ENCODE peak calls at places on chromosomes 13 and 19, in nine cellular contexts. One of them, this sample, is unnamed.
A peak's percentile ranks its signal among the peaks of the same experiment; 100 is the strongest.

GRCh38 chr13:113742000-113742441 is 17.0 kb upstream of the TMEM255B start:
- ATAC-seq in mucosa of descending colon: peak; percentile 80
- ATAC-seq in activated naive CD8-positive, alpha-beta T cell treated with anti-CD3 and anti-CD28 coated beads, Interleukin-2, amount 10 ng/mL, durations not matched to agents 7 days and 5 days: peak; percentile 61
- ATAC-seq in CD8-positive, alpha-beta T cell: peak; percentile 41
- ATAC-seq in A549: peak; percentile 81
- ATAC-seq in esophagus mucosa: peak; percentile 88
- ATAC-seq in right cardiac atrium: peak; percentile 58
- ATAC-seq in HepG2: peak; percentile 95
- ATAC-seq in heart left ventricle: no peak
- ATAC-seq in this sample: peak; percentile 57

GRCh38 chr13:33180009-33180804 is 105.3 kb downstream of the STARD13 start:
- ATAC-seq in mucosa of descending colon: no peak
- ATAC-seq in activated naive CD8-positive, alpha-beta T cell treated with anti-CD3 and anti-CD28 coated beads, Interleukin-2, amount 10 ng/mL, durations not matched to agents 7 days and 5 days: no peak
- ATAC-seq in CD8-positive, alpha-beta T cell: no peak
- ATAC-seq in A549: no peak
- ATAC-seq in esophagus mucosa: no peak
- ATAC-seq in right cardiac atrium: peak; percentile 52
- ATAC-seq in HepG2: peak; percentile 40
- ATAC-seq in heart left ventricle: no peak
- ATAC-seq in this sample: no peak

GRCh38 chr19:15640294-15640903 is at the start of gene CYP4F3:
- ATAC-seq in mucosa of descending colon: peak; percentile 97
- ATAC-seq in activated naive CD8-positive, alpha-beta T cell treated with anti-CD3 and anti-CD28 coated beads, Interleukin-2, amount 10 ng/mL, durations not matched to agents 7 days and 5 days: no peak
- ATAC-seq in CD8-positive, alpha-beta T cell: no peak
- ATAC-seq in A549: peak; percentile 96
- ATAC-seq in esophagus mucosa: peak; percentile 96
- ATAC-seq in right cardiac atrium: peak; percentile 82
- ATAC-seq in HepG2: peak; percentile 81
- ATAC-seq in heart left ventricle: peak; percentile 69
- ATAC-seq in this sample: no peak

GRCh38 chr13:64917566-64917965 is 2312.6 kb downstream of the PCDH9 start:
- ATAC-seq in mucosa of descending colon: no peak
- ATAC-seq in activated naive CD8-positive, alpha-beta T cell treated with anti-CD3 and anti-CD28 coated beads, Interleukin-2, amount 10 ng/mL, durations not matched to agents 7 days and 5 days: no peak
- ATAC-seq in CD8-positive, alpha-beta T cell: no peak
- ATAC-seq in A549: no peak
- ATAC-seq in esophagus mucosa: no peak
- ATAC-seq in right cardiac atrium: no peak
- ATAC-seq in HepG2: no peak
- ATAC-seq in heart left ventricle: no peak
- ATAC-seq in this sample: no peak

GRCh38 chr13:34959489-34959888 is 17.4 kb downstream of the NBEA start:
- ATAC-seq in mucosa of descending colon: no peak
- ATAC-seq in activated naive CD8-positive, alpha-beta T cell treated with anti-CD3 and anti-CD28 coated beads, Interleukin-2, amount 10 ng/mL, durations not matched to agents 7 days and 5 days: no peak
- ATAC-seq in CD8-positive, alpha-beta T cell: no peak
- ATAC-seq in A549: no peak
- ATAC-seq in esophagus mucosa: no peak
- ATAC-seq in right cardiac atrium: no peak
- ATAC-seq in HepG2: no peak
- ATAC-seq in heart left ventricle: no peak
- ATAC-seq in this sample: no peak

GRCh38 chr19:38705197-38706019 is 38.9 kb downstream of the CAPN12 start:
- ATAC-seq in mucosa of descending colon: no peak
- ATAC-seq in activated naive CD8-positive, alpha-beta T cell treated with anti-CD3 and anti-CD28 coated beads, Interleukin-2, amount 10 ng/mL, durations not matched to agents 7 days and 5 days: no peak
- ATAC-seq in CD8-positive, alpha-beta T cell: no peak
- ATAC-seq in A549: no peak
- ATAC-seq in esophagus mucosa: no peak
- ATAC-seq in right cardiac atrium: peak; percentile 58
- ATAC-seq in HepG2: no peak
- ATAC-seq in heart left ventricle: peak; percentile 75
- ATAC-seq in this sample: no peak

GRCh38 chr19:36150586-36150985 is 1.7 kb downstream of the COX7A1 start:
- ATAC-seq in mucosa of descending colon: no peak
- ATAC-seq in activated naive CD8-positive, alpha-beta T cell treated with anti-CD3 and anti-CD28 coated beads, Interleukin-2, amount 10 ng/mL, durations not matched to agents 7 days and 5 days: no peak
- ATAC-seq in CD8-positive, alpha-beta T cell: no peak
- ATAC-seq in A549: peak; percentile 8
- ATAC-seq in esophagus mucosa: peak; percentile 1
- ATAC-seq in right cardiac atrium: peak; percentile 2
- ATAC-seq in HepG2: no peak
- ATAC-seq in heart left ventricle: no peak
- ATAC-seq in this sample: no peak

GRCh38 chr19:35013820-35014754 is 14.0 kb downstream of the GRAMD1A start:
- ATAC-seq in mucosa of descending colon: peak; percentile 51
- ATAC-seq in activated naive CD8-positive, alpha-beta T cell treated with anti-CD3 and anti-CD28 coated beads, Interleukin-2, amount 10 ng/mL, durations not matched to agents 7 days and 5 days: peak; percentile 68
- ATAC-seq in CD8-positive, alpha-beta T cell: peak; percentile 60
- ATAC-seq in A549: peak; percentile 7
- ATAC-seq in esophagus mucosa: no peak
- ATAC-seq in right cardiac atrium: no peak
- ATAC-seq in HepG2: peak; percentile 5
- ATAC-seq in heart left ventricle: no peak
- ATAC-seq in this sample: no peak

GRCh38 chr13:46551410-46552301 is 1.3 kb upstream of the LRCH1 start:
- ATAC-seq in mucosa of descending colon: peak; percentile 54
- ATAC-seq in activated naive CD8-positive, alpha-beta T cell treated with anti-CD3 and anti-CD28 coated beads, Interleukin-2, amount 10 ng/mL, durations not matched to agents 7 days and 5 days: no peak
- ATAC-seq in CD8-positive, alpha-beta T cell: no peak
- ATAC-seq in A549: peak; percentile 70
- ATAC-seq in esophagus mucosa: peak; percentile 42
- ATAC-seq in right cardiac atrium: peak; percentile 52
- ATAC-seq in HepG2: peak; percentile 55
- ATAC-seq in heart left ventricle: peak; percentile 56
- ATAC-seq in this sample: peak; percentile 21

GRCh38 chr19:39731685-39732084 is 6.1 kb downstream of the CLC start:
- ATAC-seq in mucosa of descending colon: no peak
- ATAC-seq in activated naive CD8-positive, alpha-beta T cell treated with anti-CD3 and anti-CD28 coated beads, Interleukin-2, amount 10 ng/mL, durations not matched to agents 7 days and 5 days: no peak
- ATAC-seq in CD8-positive, alpha-beta T cell: no peak
- ATAC-seq in A549: no peak
- ATAC-seq in esophagus mucosa: no peak
- ATAC-seq in right cardiac atrium: no peak
- ATAC-seq in HepG2: no peak
- ATAC-seq in heart left ventricle: no peak
- ATAC-seq in this sample: no peak

GRCh38 chr19:48158210-48158790 is 11.8 kb downstream of the LIG1 start:
- ATAC-seq in mucosa of descending colon: no peak
- ATAC-seq in activated naive CD8-positive, alpha-beta T cell treated with anti-CD3 and anti-CD28 coated beads, Interleukin-2, amount 10 ng/mL, durations not matched to agents 7 days and 5 days: no peak
- ATAC-seq in CD8-positive, alpha-beta T cell: no peak
- ATAC-seq in A549: peak; percentile 47
- ATAC-seq in esophagus mucosa: no peak
- ATAC-seq in right cardiac atrium: peak; percentile 53
- ATAC-seq in HepG2: peak; percentile 58
- ATAC-seq in heart left ventricle: no peak
- ATAC-seq in this sample: no peak

GRCh38 chr13:69425235-69425634 is 682.4 kb upstream of the ATXN8OS start:
- ATAC-seq in mucosa of descending colon: no peak
- ATAC-seq in activated naive CD8-positive, alpha-beta T cell treated with anti-CD3 and anti-CD28 coated beads, Interleukin-2, amount 10 ng/mL, durations not matched to agents 7 days and 5 days: no peak
- ATAC-seq in CD8-positive, alpha-beta T cell: no peak
- ATAC-seq in A549: no peak
- ATAC-seq in esophagus mucosa: no peak
- ATAC-seq in right cardiac atrium: no peak
- ATAC-seq in HepG2: no peak
- ATAC-seq in heart left ventricle: no peak
- ATAC-seq in this sample: no peak

GRCh38 chr19:38055655-38056521 is 148.9 kb downstream of the SIPA1L3 start:
- ATAC-seq in mucosa of descending colon: no peak
- ATAC-seq in activated naive CD8-positive, alpha-beta T cell treated with anti-CD3 and anti-CD28 coated beads, Interleukin-2, amount 10 ng/mL, durations not matched to agents 7 days and 5 days: no peak
- ATAC-seq in CD8-positive, alpha-beta T cell: peak; percentile 62
- ATAC-seq in A549: peak; percentile 11
- ATAC-seq in esophagus mucosa: no peak
- ATAC-seq in right cardiac atrium: no peak
- ATAC-seq in HepG2: no peak
- ATAC-seq in heart left ventricle: no peak
- ATAC-seq in this sample: no peak

GRCh38 chr19:49064029-49064629 is 489 bp downstream of the NTF4 start:
- ATAC-seq in mucosa of descending colon: peak; percentile 23
- ATAC-seq in activated naive CD8-positive, alpha-beta T cell treated with anti-CD3 and anti-CD28 coated beads, Interleukin-2, amount 10 ng/mL, durations not matched to agents 7 days and 5 days: no peak
- ATAC-seq in CD8-positive, alpha-beta T cell: no peak
- ATAC-seq in A549: peak; percentile 53
- ATAC-seq in esophagus mucosa: peak; percentile 78
- ATAC-seq in right cardiac atrium: peak; percentile 6
- ATAC-seq in HepG2: peak; percentile 17
- ATAC-seq in heart left ventricle: no peak
- ATAC-seq in this sample: no peak

GRCh38 chr13:64801768-64802167 is 2428.4 kb downstream of the PCDH9 start:
- ATAC-seq in mucosa of descending colon: no peak
- ATAC-seq in activated naive CD8-positive, alpha-beta T cell treated with anti-CD3 and anti-CD28 coated beads, Interleukin-2, amount 10 ng/mL, durations not matched to agents 7 days and 5 days: no peak
- ATAC-seq in CD8-positive, alpha-beta T cell: no peak
- ATAC-seq in A549: no peak
- ATAC-seq in esophagus mucosa: no peak
- ATAC-seq in right cardiac atrium: no peak
- ATAC-seq in HepG2: no peak
- ATAC-seq in heart left ventricle: no peak
- ATAC-seq in this sample: no peak

GRCh38 chr13:20064128-20064527 is 96.7 kb downstream of the GJA3 start:
- ATAC-seq in mucosa of descending colon: no peak
- ATAC-seq in activated naive CD8-positive, alpha-beta T cell treated with anti-CD3 and anti-CD28 coated beads, Interleukin-2, amount 10 ng/mL, durations not matched to agents 7 days and 5 days: peak; percentile 47
- ATAC-seq in CD8-positive, alpha-beta T cell: no peak
- ATAC-seq in A549: no peak
- ATAC-seq in esophagus mucosa: no peak
- ATAC-seq in right cardiac atrium: no peak
- ATAC-seq in HepG2: no peak
- ATAC-seq in heart left ventricle: no peak
- ATAC-seq in this sample: no peak

GRCh38 chr19:50882188-50882587 is 8.9 kb downstream of the KLK2 start:
- ATAC-seq in mucosa of descending colon: no peak
- ATAC-seq in activated naive CD8-positive, alpha-beta T cell treated with anti-CD3 and anti-CD28 coated beads, Interleukin-2, amount 10 ng/mL, durations not matched to agents 7 days and 5 days: no peak
- ATAC-seq in CD8-positive, alpha-beta T cell: no peak
- ATAC-seq in A549: peak; percentile 57
- ATAC-seq in esophagus mucosa: no peak
- ATAC-seq in right cardiac atrium: no peak
- ATAC-seq in HepG2: no peak
- ATAC-seq in heart left ventricle: no peak
- ATAC-seq in this sample: no peak

GRCh38 chr19:3233831-3234230 is 9.4 kb downstream of the CELF5 start:
- ATAC-seq in mucosa of descending colon: no peak
- ATAC-seq in activated naive CD8-positive, alpha-beta T cell treated with anti-CD3 and anti-CD28 coated beads, Interleukin-2, amount 10 ng/mL, durations not matched to agents 7 days and 5 days: no peak
- ATAC-seq in CD8-positive, alpha-beta T cell: no peak
- ATAC-seq in A549: peak; percentile 34
- ATAC-seq in esophagus mucosa: no peak
- ATAC-seq in right cardiac atrium: no peak
- ATAC-seq in HepG2: no peak
- ATAC-seq in heart left ventricle: no peak
- ATAC-seq in this sample: no peak

GRCh38 chr19:28577199-28577598 is 635.8 kb downstream of the UQCRFS1 start:
- ATAC-seq in mucosa of descending colon: no peak
- ATAC-seq in activated naive CD8-positive, alpha-beta T cell treated with anti-CD3 and anti-CD28 coated beads, Interleukin-2, amount 10 ng/mL, durations not matched to agents 7 days and 5 days: no peak
- ATAC-seq in CD8-positive, alpha-beta T cell: no peak
- ATAC-seq in A549: no peak
- ATAC-seq in esophagus mucosa: no peak
- ATAC-seq in right cardiac atrium: no peak
- ATAC-seq in HepG2: no peak
- ATAC-seq in heart left ventricle: no peak
- ATAC-seq in this sample: no peak

GRCh38 chr13:112104873-112105234 is 37.9 kb downstream of the SOX1 start:
- ATAC-seq in mucosa of descending colon: no peak
- ATAC-seq in activated naive CD8-positive, alpha-beta T cell treated with anti-CD3 and anti-CD28 coated beads, Interleukin-2, amount 10 ng/mL, durations not matched to agents 7 days and 5 days: no peak
- ATAC-seq in CD8-positive, alpha-beta T cell: no peak
- ATAC-seq in A549: no peak
- ATAC-seq in esophagus mucosa: no peak
- ATAC-seq in right cardiac atrium: no peak
- ATAC-seq in HepG2: no peak
- ATAC-seq in heart left ventricle: no peak
- ATAC-seq in this sample: no peak

GRCh38 chr19:33501957-33502356 is 19.6 kb downstream of the PEPD start:
- ATAC-seq in mucosa of descending colon: no peak
- ATAC-seq in activated naive CD8-positive, alpha-beta T cell treated with anti-CD3 and anti-CD28 coated beads, Interleukin-2, amount 10 ng/mL, durations not matched to agents 7 days and 5 days: no peak
- ATAC-seq in CD8-positive, alpha-beta T cell: no peak
- ATAC-seq in A549: no peak
- ATAC-seq in esophagus mucosa: no peak
- ATAC-seq in right cardiac atrium: no peak
- ATAC-seq in HepG2: no peak
- ATAC-seq in heart left ventricle: no peak
- ATAC-seq in this sample: no peak

GRCh38 chr13:94558721-94559120 is 37.2 kb downstream of the TGDS start:
- ATAC-seq in mucosa of descending colon: no peak
- ATAC-seq in activated naive CD8-positive, alpha-beta T cell treated with anti-CD3 and anti-CD28 coated beads, Interleukin-2, amount 10 ng/mL, durations not matched to agents 7 days and 5 days: peak; percentile 96
- ATAC-seq in CD8-positive, alpha-beta T cell: peak; percentile 52
- ATAC-seq in A549: no peak
- ATAC-seq in esophagus mucosa: no peak
- ATAC-seq in right cardiac atrium: no peak
- ATAC-seq in HepG2: no peak
- ATAC-seq in heart left ventricle: no peak
- ATAC-seq in this sample: no peak

GRCh38 chr19:46180701-46181385 is 32.8 kb downstream of the IGFL2 start:
- ATAC-seq in mucosa of descending colon: no peak
- ATAC-seq in activated naive CD8-positive, alpha-beta T cell treated with anti-CD3 and anti-CD28 coated beads, Interleukin-2, amount 10 ng/mL, durations not matched to agents 7 days and 5 days: no peak
- ATAC-seq in CD8-positive, alpha-beta T cell: no peak
- ATAC-seq in A549: peak; percentile 74
- ATAC-seq in esophagus mucosa: peak; percentile 33
- ATAC-seq in right cardiac atrium: no peak
- ATAC-seq in HepG2: no peak
- ATAC-seq in heart left ventricle: no peak
- ATAC-seq in this sample: no peak

GRCh38 chr13:52405767-52406494 is at the start of gene THSD1:
- ATAC-seq in mucosa of descending colon: peak; percentile 72
- ATAC-seq in activated naive CD8-positive, alpha-beta T cell treated with anti-CD3 and anti-CD28 coated beads, Interleukin-2, amount 10 ng/mL, durations not matched to agents 7 days and 5 days: peak; percentile 71
- ATAC-seq in CD8-positive, alpha-beta T cell: peak; percentile 61
- ATAC-seq in A549: peak; percentile 91
- ATAC-seq in esophagus mucosa: peak; percentile 83
- ATAC-seq in right cardiac atrium: peak; percentile 98
- ATAC-seq in HepG2: peak; percentile 83
- ATAC-seq in heart left ventricle: peak; percentile 76
- ATAC-seq in this sample: peak; percentile 96

GRCh38 chr13:33510350-33510749 is 224.8 kb upstream of the STARD13 start:
- ATAC-seq in mucosa of descending colon: no peak
- ATAC-seq in activated naive CD8-positive, alpha-beta T cell treated with anti-CD3 and anti-CD28 coated beads, Interleukin-2, amount 10 ng/mL, durations not matched to agents 7 days and 5 days: no peak
- ATAC-seq in CD8-positive, alpha-beta T cell: no peak
- ATAC-seq in A549: no peak
- ATAC-seq in esophagus mucosa: no peak
- ATAC-seq in right cardiac atrium: peak; percentile 36
- ATAC-seq in HepG2: no peak
- ATAC-seq in heart left ventricle: peak; percentile 14
- ATAC-seq in this sample: peak; percentile 40

GRCh38 chr19:28502879-28503734 is 709.8 kb downstream of the UQCRFS1 start:
- ATAC-seq in mucosa of descending colon: no peak
- ATAC-seq in activated naive CD8-positive, alpha-beta T cell treated with anti-CD3 and anti-CD28 coated beads, Interleukin-2, amount 10 ng/mL, durations not matched to agents 7 days and 5 days: no peak
- ATAC-seq in CD8-positive, alpha-beta T cell: no peak
- ATAC-seq in A549: no peak
- ATAC-seq in esophagus mucosa: no peak
- ATAC-seq in right cardiac atrium: no peak
- ATAC-seq in HepG2: no peak
- ATAC-seq in heart left ventricle: no peak
- ATAC-seq in this sample: no peak

GRCh38 chr13:104314926-104315535 is 1248.8 kb upstream of the SLC10A2 start:
- ATAC-seq in mucosa of descending colon: no peak
- ATAC-seq in activated naive CD8-positive, alpha-beta T cell treated with anti-CD3 and anti-CD28 coated beads, Interleukin-2, amount 10 ng/mL, durations not matched to agents 7 days and 5 days: no peak
- ATAC-seq in CD8-positive, alpha-beta T cell: no peak
- ATAC-seq in A549: no peak
- ATAC-seq in esophagus mucosa: no peak
- ATAC-seq in right cardiac atrium: no peak
- ATAC-seq in HepG2: no peak
- ATAC-seq in heart left ventricle: no peak
- ATAC-seq in this sample: no peak

GRCh38 chr19:27744926-27745844 is 1467.8 kb downstream of the UQCRFS1 start:
- ATAC-seq in mucosa of descending colon: no peak
- ATAC-seq in activated naive CD8-positive, alpha-beta T cell treated with anti-CD3 and anti-CD28 coated beads, Interleukin-2, amount 10 ng/mL, durations not matched to agents 7 days and 5 days: no peak
- ATAC-seq in CD8-positive, alpha-beta T cell: no peak
- ATAC-seq in A549: no peak
- ATAC-seq in esophagus mucosa: no peak
- ATAC-seq in right cardiac atrium: peak; percentile 34
- ATAC-seq in HepG2: no peak
- ATAC-seq in heart left ventricle: no peak
- ATAC-seq in this sample: no peak

GRCh38 chr13:25886438-25887214 is 165.2 kb downstream of the SHISA2 start:
- ATAC-seq in mucosa of descending colon: peak; percentile 84
- ATAC-seq in activated naive CD8-positive, alpha-beta T cell treated with anti-CD3 and anti-CD28 coated beads, Interleukin-2, amount 10 ng/mL, durations not matched to agents 7 days and 5 days: no peak
- ATAC-seq in CD8-positive, alpha-beta T cell: no peak
- ATAC-seq in A549: no peak
- ATAC-seq in esophagus mucosa: peak; percentile 74
- ATAC-seq in right cardiac atrium: no peak
- ATAC-seq in HepG2: no peak
- ATAC-seq in heart left ventricle: no peak
- ATAC-seq in this sample: no peak

GRCh38 chr19:46124638-46125115 is at the start of gene IGFL3:
- ATAC-seq in mucosa of descending colon: no peak
- ATAC-seq in activated naive CD8-positive, alpha-beta T cell treated with anti-CD3 and anti-CD28 coated beads, Interleukin-2, amount 10 ng/mL, durations not matched to agents 7 days and 5 days: no peak
- ATAC-seq in CD8-positive, alpha-beta T cell: no peak
- ATAC-seq in A549: no peak
- ATAC-seq in esophagus mucosa: peak; percentile 23
- ATAC-seq in right cardiac atrium: peak; percentile 56
- ATAC-seq in HepG2: no peak
- ATAC-seq in heart left ventricle: no peak
- ATAC-seq in this sample: no peak

GRCh38 chr13:27104606-27105005 is 67.0 kb downstream of the USP12 start:
- ATAC-seq in mucosa of descending colon: no peak
- ATAC-seq in activated naive CD8-positive, alpha-beta T cell treated with anti-CD3 and anti-CD28 coated beads, Interleukin-2, amount 10 ng/mL, durations not matched to agents 7 days and 5 days: no peak
- ATAC-seq in CD8-positive, alpha-beta T cell: no peak
- ATAC-seq in A549: no peak
- ATAC-seq in esophagus mucosa: peak; percentile 66
- ATAC-seq in right cardiac atrium: no peak
- ATAC-seq in HepG2: no peak
- ATAC-seq in heart left ventricle: no peak
- ATAC-seq in this sample: no peak